ENCODE peak calls at places on chromosomes 11 and 22, in ten cellular contexts. F, Z, E, L, N, O, J, W, G and B are unnamed samples.
A peak's percentile ranks its signal among the peaks of the same experiment; 100 is the strongest.

GRCh38 chr11:64744544-64745218 is 739 bp upstream of the RASGRP2 start:
- DNase-seq in F (no peak), Z (peak; percentile 85), E (no peak), L (no peak), N (no peak), O (peak; percentile 26), J (no peak), W (no peak), G (no peak), B (peak; percentile 87)

GRCh38 chr11:78424334-78425270 is 7.0 kb upstream of the GAB2 start:
- DNase-seq in F (peak; percentile 73), Z (peak; percentile 25), E (no peak), L (peak; percentile 63), N (peak; percentile 76), O (peak; percentile 26), J (no peak), W (no peak), G (no peak), B (peak; percentile 21)

GRCh38 chr11:61951484-61952135 is 1.5 kb downstream of the BEST1 start:
- DNase-seq in F (no peak), Z (no peak), E (no peak), L (no peak), N (no peak), O (no peak), J (no peak), W (no peak), G (no peak), B (no peak)

GRCh38 chr22:36368359-36368983 is 19.3 kb downstream of the MYH9 start:
- DNase-seq in F (peak; percentile 78), Z (no peak), E (peak; percentile 72), L (peak; percentile 83), N (peak; percentile 52), O (no peak), J (no peak), W (no peak), G (no peak), B (no peak)

GRCh38 chr11:64969209-64969608 is 2.7 kb downstream of the MAJIN start:
- DNase-seq in F (peak; percentile 81), Z (no peak), E (no peak), L (peak; percentile 6), N (peak; percentile 36), O (no peak), J (no peak), W (no peak), G (no peak), B (no peak)

GRCh38 chr11:58938398-58938797 is 890 bp upstream of the GLYATL1 start:
- DNase-seq in F (no peak), Z (no peak), E (no peak), L (peak; percentile 42), N (peak; percentile 3), O (no peak), J (no peak), W (no peak), G (no peak), B (no peak)

GRCh38 chr22:29245626-29246385 is 22.0 kb downstream of the RHBDD3 start:
- DNase-seq in F (peak; percentile 54), Z (peak; percentile 85), E (peak; percentile 78), L (peak; percentile 69), N (peak; percentile 63), O (peak; percentile 75), J (peak; percentile 66), W (peak; percentile 10), G (peak; percentile 81), B (peak; percentile 85)

GRCh38 chr22:29382575-29383328 is 5.6 kb downstream of the AP1B1 start:
- DNase-seq in F (no peak), Z (no peak), E (no peak), L (no peak), N (no peak), O (no peak), J (no peak), W (no peak), G (peak; percentile 63), B (no peak)

GRCh38 chr11:2394818-2395105 is 5.8 kb upstream of the TSSC4 start:
- DNase-seq in F (no peak), Z (no peak), E (no peak), L (no peak), N (no peak), O (no peak), J (no peak), W (no peak), G (no peak), B (no peak)

GRCh38 chr11:64131657-64132387 is 34.1 kb downstream of the MACROD1 start:
- DNase-seq in F (no peak), Z (no peak), E (no peak), L (no peak), N (no peak), O (no peak), J (no peak), W (no peak), G (no peak), B (no peak)

GRCh38 chr11:67289226-67289650 is at the start of gene ANKRD13D:
- DNase-seq in F (no peak), Z (no peak), E (no peak), L (no peak), N (no peak), O (no peak), J (no peak), W (no peak), G (peak; percentile 49), B (no peak)

GRCh38 chr11:70799386-70799785 is 401.1 kb downstream of the CTTN start:
- DNase-seq in F (peak; percentile 63), Z (no peak), E (no peak), L (peak; percentile 18), N (peak; percentile 59), O (no peak), J (no peak), W (no peak), G (no peak), B (no peak)

GRCh38 chr22:48824673-48825651 is 1002.7 kb downstream of the BRD1 start:
- DNase-seq in F (no peak), Z (no peak), E (no peak), L (no peak), N (no peak), O (no peak), J (no peak), W (no peak), G (no peak), B (no peak)

GRCh38 chr11:130606781-130607511 is 158.5 kb downstream of the ADAMTS15 start:
- DNase-seq in F (peak; percentile 31), Z (no peak), E (peak; percentile 30), L (peak; percentile 77), N (peak; percentile 77), O (peak; percentile 92), J (no peak), W (no peak), G (no peak), B (no peak)

DNA sequence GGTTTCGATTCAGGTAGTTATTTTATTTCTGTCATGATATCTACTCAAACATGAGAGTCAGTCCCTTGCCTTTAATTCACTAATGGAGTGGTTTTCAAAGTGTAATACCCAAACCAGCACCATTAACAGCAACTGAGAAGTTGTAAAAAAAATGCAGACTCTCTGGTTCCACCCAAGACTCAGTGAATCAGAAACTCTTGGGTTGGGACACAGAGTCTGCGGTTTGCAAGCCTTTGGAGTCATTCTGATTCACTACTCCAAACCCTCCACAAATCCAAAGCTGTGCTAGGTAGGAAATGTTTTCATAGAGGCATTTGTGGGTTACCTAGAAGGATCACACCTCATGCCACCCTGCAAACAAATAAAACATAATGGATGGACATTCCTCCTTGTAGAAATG is 340.1 kb downstream of the NTM start:
- DNase-seq in F (peak; percentile 38), Z (no peak), E (no peak), L (peak; percentile 30), N (peak; percentile 25), O (no peak), J (no peak), W (no peak), G (no peak), B (no peak)
- TF ChIP-seq CTCF in F (no peak), Z (no peak), E (no peak), L (no peak), N (no peak), O (no peak), J (no peak), W (no peak), G (no peak), B (no peak)

GRCh38 chr22:50545522-50546325 is at the start of gene KLHDC7B:
- DNase-seq in F (peak; percentile 35), Z (peak; percentile 51), E (no peak), L (peak; percentile 82), N (no peak), O (no peak), J (no peak), W (no peak), G (no peak), B (peak; percentile 49)
- TF ChIP-seq CTCF in F (peak; percentile 10), Z (no peak), E (no peak), L (peak; percentile 59), N (no peak), O (no peak), J (no peak), W (peak; percentile 16), G (no peak), B (no peak)

DNA sequence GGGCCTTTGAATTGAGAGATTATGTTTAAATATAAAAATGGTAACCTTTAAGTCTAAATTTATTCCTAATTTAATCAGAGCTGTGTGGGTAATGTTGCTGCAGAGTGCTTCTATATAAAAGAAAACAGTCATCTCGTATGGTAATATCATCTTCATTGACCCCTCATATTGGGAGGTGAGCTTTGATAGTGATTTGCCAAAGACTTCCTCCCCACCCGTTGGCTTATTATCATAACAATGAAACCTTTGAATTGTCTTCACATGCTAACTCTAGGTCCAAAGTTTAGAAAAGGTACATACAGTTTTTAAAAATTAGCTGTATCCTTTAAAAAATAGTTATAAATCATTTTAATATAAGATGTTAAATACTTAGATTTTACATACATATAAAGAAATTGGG is 3.7 kb downstream of the EMSY start:
- DNase-seq in F (no peak), Z (no peak), E (no peak), L (no peak), N (no peak), O (no peak), J (no peak), W (no peak), G (no peak), B (no peak)
- TF ChIP-seq CTCF in F (no peak), Z (no peak), E (no peak), L (no peak), N (no peak), O (no peak), J (no peak), W (no peak), G (no peak), B (no peak)

GRCh38 chr11:14371249-14371648 is 12.3 kb upstream of the RRAS2 start:
- DNase-seq in F (no peak), Z (no peak), E (no peak), L (no peak), N (no peak), O (no peak), J (no peak), W (no peak), G (no peak), B (no peak)

GRCh38 chr11:14372011-14372410 is 13.0 kb upstream of the RRAS2 start:
- DNase-seq in F (no peak), Z (no peak), E (no peak), L (no peak), N (no peak), O (no peak), J (no peak), W (no peak), G (no peak), B (no peak)

GRCh38 chr11:14369598-14369997 is 10.6 kb upstream of the RRAS2 start:
- DNase-seq in F (no peak), Z (no peak), E (no peak), L (no peak), N (no peak), O (no peak), J (no peak), W (no peak), G (no peak), B (no peak)

GRCh38 chr11:14366936-14367335 is 8.0 kb upstream of the RRAS2 start:
- DNase-seq in F (no peak), Z (no peak), E (no peak), L (no peak), N (no peak), O (no peak), J (no peak), W (no peak), G (no peak), B (no peak)

GRCh38 chr11:14370496-14370895 is 11.5 kb upstream of the RRAS2 start:
- DNase-seq in F (no peak), Z (no peak), E (no peak), L (no peak), N (no peak), O (no peak), J (no peak), W (no peak), G (no peak), B (no peak)
- TF ChIP-seq CTCF in F (no peak), Z (no peak), E (no peak), L (no peak), N (no peak), O (no peak), J (no peak), W (no peak), G (no peak), B (no peak)